ENCODE peak calls at places on chromosome 15, in seven cellular contexts. One of them, this sample, is unnamed.

GRCh38 chr15:85477730-85478129 is 97.3 kb downstream of the AKAP13 start:
- DNase-seq in transverse colon: no peak
- DNase-seq in substantia nigra: no peak
- DNase-seq in fibroblast of lung: peak
- DNase-seq in neuronal stem cell: no peak
- DNase-seq in stimulated activated CD4-positive, alpha-beta T cell treated with anti-CD3 and anti-CD28 coated beads, Interleukin-2, amount 100 ng/mL, for 48 hours: no peak
- DNase-seq in stomach: no peak
- DNase-seq in this sample: no peak

GRCh38 chr15:59224474-59224873 is 17.8 kb downstream of the LDHAL6B start:
- DNase-seq in stomach: peak
- DNase-seq in transverse colon: peak
- DNase-seq in stimulated activated CD4-positive, alpha-beta T cell treated with anti-CD3 and anti-CD28 coated beads, Interleukin-2, amount 100 ng/mL, for 48 hours: no peak
- DNase-seq in substantia nigra: no peak
- DNase-seq in fibroblast of lung: no peak
- DNase-seq in neuronal stem cell: no peak
- DNase-seq in this sample: no peak

GRCh38 chr15:48481802-48482201 is 150.6 kb downstream of the DUT start:
- DNase-seq in fibroblast of lung: peak
- DNase-seq in neuronal stem cell: no peak
- DNase-seq in stimulated activated CD4-positive, alpha-beta T cell treated with anti-CD3 and anti-CD28 coated beads, Interleukin-2, amount 100 ng/mL, for 48 hours: no peak
- DNase-seq in transverse colon: no peak
- DNase-seq in substantia nigra: no peak
- DNase-seq in stomach: no peak
- DNase-seq in this sample: no peak

GRCh38 chr15:39602143-39602542 is 21.3 kb downstream of the THBS1 start:
- DNase-seq in substantia nigra: no peak
- DNase-seq in stimulated activated CD4-positive, alpha-beta T cell treated with anti-CD3 and anti-CD28 coated beads, Interleukin-2, amount 100 ng/mL, for 48 hours: no peak
- DNase-seq in transverse colon: no peak
- DNase-seq in fibroblast of lung: no peak
- DNase-seq in neuronal stem cell: no peak
- DNase-seq in stomach: no peak
- DNase-seq in this sample: no peak

GRCh38 chr15:65189102-65189740 is 4.1 kb upstream of the CLPX start:
- DNase-seq in stomach: no peak
- DNase-seq in fibroblast of lung: peak
- DNase-seq in stimulated activated CD4-positive, alpha-beta T cell treated with anti-CD3 and anti-CD28 coated beads, Interleukin-2, amount 100 ng/mL, for 48 hours: no peak
- DNase-seq in neuronal stem cell: peak
- DNase-seq in transverse colon: no peak
- DNase-seq in substantia nigra: peak
- DNase-seq in this sample: peak

GRCh38 chr15:48634934-48635333 is 10.6 kb downstream of the FBN1 start:
- DNase-seq in stimulated activated CD4-positive, alpha-beta T cell treated with anti-CD3 and anti-CD28 coated beads, Interleukin-2, amount 100 ng/mL, for 48 hours: no peak
- DNase-seq in stomach: no peak
- DNase-seq in fibroblast of lung: peak
- DNase-seq in neuronal stem cell: no peak
- DNase-seq in transverse colon: no peak
- DNase-seq in substantia nigra: no peak
- DNase-seq in this sample: no peak

GRCh38 chr15:69468241-69469121 is 15.9 kb downstream of the RPLP1 start:
- DNase-seq in transverse colon: peak
- DNase-seq in neuronal stem cell: no peak
- DNase-seq in stomach: peak
- DNase-seq in fibroblast of lung: peak
- DNase-seq in substantia nigra: no peak
- DNase-seq in stimulated activated CD4-positive, alpha-beta T cell treated with anti-CD3 and anti-CD28 coated beads, Interleukin-2, amount 100 ng/mL, for 48 hours: peak
- DNase-seq in this sample: no peak

GRCh38 chr15:93460717-93461116 is 371.7 kb upstream of the RGMA start:
- DNase-seq in stimulated activated CD4-positive, alpha-beta T cell treated with anti-CD3 and anti-CD28 coated beads, Interleukin-2, amount 100 ng/mL, for 48 hours: no peak
- DNase-seq in substantia nigra: no peak
- DNase-seq in neuronal stem cell: no peak
- DNase-seq in fibroblast of lung: peak
- DNase-seq in stomach: no peak
- DNase-seq in transverse colon: no peak
- DNase-seq in this sample: no peak

GRCh38 chr15:33737687-33738606 is 230.3 kb upstream of the CHRM5 start:
- DNase-seq in fibroblast of lung: peak
- DNase-seq in neuronal stem cell: peak
- DNase-seq in stimulated activated CD4-positive, alpha-beta T cell treated with anti-CD3 and anti-CD28 coated beads, Interleukin-2, amount 100 ng/mL, for 48 hours: peak
- DNase-seq in transverse colon: peak
- DNase-seq in stomach: peak
- DNase-seq in substantia nigra: no peak
- DNase-seq in this sample: no peak

GRCh38 chr15:95176794-95177577 is 945.6 kb downstream of the MCTP2 start:
- DNase-seq in stimulated activated CD4-positive, alpha-beta T cell treated with anti-CD3 and anti-CD28 coated beads, Interleukin-2, amount 100 ng/mL, for 48 hours: no peak
- DNase-seq in stomach: no peak
- DNase-seq in neuronal stem cell: no peak
- DNase-seq in fibroblast of lung: no peak
- DNase-seq in substantia nigra: no peak
- DNase-seq in transverse colon: no peak
- DNase-seq in this sample: no peak

GRCh38 chr15:94026458-94026967 is 204.8 kb upstream of the MCTP2 start:
- DNase-seq in fibroblast of lung: peak
- DNase-seq in substantia nigra: no peak
- DNase-seq in neuronal stem cell: no peak
- DNase-seq in transverse colon: no peak
- DNase-seq in stomach: no peak
- DNase-seq in stimulated activated CD4-positive, alpha-beta T cell treated with anti-CD3 and anti-CD28 coated beads, Interleukin-2, amount 100 ng/mL, for 48 hours: no peak
- DNase-seq in this sample: no peak

GRCh38 chr15:48283361-48284157 is 47.7 kb upstream of the DUT start:
- DNase-seq in stomach: no peak
- DNase-seq in transverse colon: no peak
- DNase-seq in fibroblast of lung: peak
- DNase-seq in substantia nigra: no peak
- DNase-seq in neuronal stem cell: no peak
- DNase-seq in stimulated activated CD4-positive, alpha-beta T cell treated with anti-CD3 and anti-CD28 coated beads, Interleukin-2, amount 100 ng/mL, for 48 hours: no peak
- DNase-seq in this sample: no peak

GRCh38 chr15:85782112-85782511 is 12.6 kb downstream of the KLHL25 start:
- DNase-seq in fibroblast of lung: no peak
- DNase-seq in transverse colon: no peak
- DNase-seq in stomach: no peak
- DNase-seq in stimulated activated CD4-positive, alpha-beta T cell treated with anti-CD3 and anti-CD28 coated beads, Interleukin-2, amount 100 ng/mL, for 48 hours: no peak
- DNase-seq in substantia nigra: no peak
- DNase-seq in neuronal stem cell: no peak
- DNase-seq in this sample: no peak

GRCh38 chr15:85642693-85643058 is 152.0 kb downstream of the KLHL25 start:
- DNase-seq in stimulated activated CD4-positive, alpha-beta T cell treated with anti-CD3 and anti-CD28 coated beads, Interleukin-2, amount 100 ng/mL, for 48 hours: no peak
- DNase-seq in transverse colon: peak
- DNase-seq in stomach: no peak
- DNase-seq in fibroblast of lung: peak
- DNase-seq in neuronal stem cell: no peak
- DNase-seq in substantia nigra: no peak
- DNase-seq in this sample: no peak

This sample was measured in stimulated activated naive B cell treated with anti-CD40 and anti-IgM and Interleukin-4, amounts not matched to agents 10 μg/mL and 1 μg/mL and 100 μg/mL, for 72 hours.